ENCODE peak calls at places on chromosomes 2 and 18, in seven cellular contexts. B is K562, A is HCT116, R is endothelial cell of umbilical vein, D is GM23338, L is H1, X is HepG2. V is an unnamed sample.

GRCh38 chr2:201854221-201854801 is 48.0 kb downstream of the CDK15 start:
- DNase-seq in X (no peak), L (no peak), D (no peak), B (no peak), A (no peak), R (no peak), V (no peak)

GRCh38 chr2:173044686-173045085 is 31.0 kb upstream of the MAP3K20 start:
- DNase-seq in X (no peak), R (no peak), D (no peak), L (no peak), A (no peak), B (no peak), V (no peak)

GRCh38 chr2:97808816-97809215 is 95.4 kb downstream of the ZAP70 start:
- DNase-seq in R (no peak), B (no peak), A (no peak), L (no peak), X (no peak), D (no peak), V (no peak)

GRCh38 chr2:143329288-143329687 is 200.1 kb downstream of the ARHGAP15 start:
- DNase-seq in R (no peak), X (no peak), B (no peak), L (no peak), D (no peak), A (no peak), V (no peak)

GRCh38 chr2:29309090-29310054 is 194.2 kb downstream of the CLIP4 start:
- DNase-seq in R (peak; percentile 27), X (peak; percentile 62), L (peak; percentile 64), B (peak; percentile 57), D (peak; percentile 88), A (peak; percentile 44), V (no peak)

GRCh38 chr2:236633764-236634163 is 64.1 kb downstream of the ACKR3 start:
- DNase-seq in L (no peak), B (no peak), X (no peak), R (no peak), A (no peak), D (no peak), V (no peak)

GRCh38 chr18:10085405-10085804 is 171.6 kb downstream of the VAPA start:
- DNase-seq in D (no peak), B (no peak), R (no peak), L (no peak), X (no peak), A (no peak), V (no peak)

GRCh38 chr2:8132889-8133288 is 549.0 kb upstream of the ID2 start:
- DNase-seq in D (no peak), X (no peak), R (no peak), L (no peak), B (no peak), A (no peak), V (no peak)

GRCh38 chr18:32271649-32272324 is 81.9 kb downstream of the MEP1B start:
- DNase-seq in A (peak; percentile 16), X (peak; percentile 36), D (peak; percentile 83), R (peak; percentile 38), L (no peak), B (peak; percentile 48), V (no peak)

GRCh38 chr2:8502316-8502715 is 179.5 kb upstream of the ID2 start:
- DNase-seq in L (no peak), D (no peak), R (no peak), X (no peak), A (no peak), B (no peak), V (no peak)

GRCh38 chr18:58615150-58616132 is 13.4 kb downstream of the ALPK2 start:
- DNase-seq in R (no peak), X (no peak), L (no peak), B (no peak), A (no peak), D (no peak), V (peak; percentile 88)

GRCh38 chr2:157388827-157389226 is 55.1 kb downstream of the CYTIP start:
- DNase-seq in X (no peak), B (no peak), R (no peak), L (no peak), A (no peak), D (no peak), V (no peak)

GRCh38 chr2:223930002-223930976 is 14.8 kb downstream of the WDFY1 start:
- DNase-seq in D (peak; percentile 31), A (no peak), L (no peak), B (no peak), R (no peak), X (peak; percentile 97), V (no peak)

GRCh38 chr2:95352291-95353054 is 50.0 kb upstream of the FAHD2A start:
- DNase-seq in B (no peak), L (peak; percentile 20), A (no peak), D (no peak), R (no peak), X (no peak), V (no peak)

GRCh38 chr2:3535467-3535793 is 16.1 kb upstream of the ADI1 start:
- DNase-seq in L (no peak), B (no peak), X (no peak), D (no peak), R (no peak), A (no peak), V (no peak)

GRCh38 chr2:100629309-100629708 is 66.5 kb downstream of the PDCL3 start:
- DNase-seq in L (no peak), D (no peak), B (no peak), A (no peak), X (no peak), R (no peak), V (no peak)

GRCh38 chr2:228180126-228181097 is 1.1 kb downstream of the SPHKAP start:
- DNase-seq in D (peak; percentile 73), A (no peak), B (no peak), R (no peak), X (no peak), L (peak; percentile 67), V (no peak)

GRCh38 chr2:88443353-88443938 is 9.0 kb downstream of the FOXI3 start:
- DNase-seq in D (peak; percentile 78), X (no peak), L (no peak), R (no peak), B (no peak), A (no peak), V (no peak)

GRCh38 chr2:234826676-234827075 is 125.1 kb upstream of the SH3BP4 start:
- DNase-seq in R (no peak), B (no peak), X (no peak), A (no peak), L (no peak), D (no peak), V (no peak)

GRCh38 chr2:99471635-99472326 is 18.0 kb downstream of the REV1 start:
- DNase-seq in L (no peak), R (no peak), D (no peak), A (no peak), B (no peak), X (no peak), V (no peak)

GRCh38 chr2:27860111-27860510 is 30.1 kb downstream of the RBKS start:
- DNase-seq in A (no peak), D (no peak), R (peak; percentile 21), L (no peak), B (no peak), X (no peak), V (no peak)

GRCh38 chr2:236714061-236714460 is 144.4 kb downstream of the ACKR3 start:
- DNase-seq in R (no peak), A (no peak), X (no peak), D (no peak), L (no peak), B (no peak), V (no peak)

GRCh38 chr2:46276652-46277051 is 20.6 kb upstream of the EPAS1 start:
- DNase-seq in X (no peak), D (no peak), L (no peak), B (no peak), R (no peak), A (no peak), V (no peak)

GRCh38 chr2:152099655-152100050 is 809 bp upstream of the CACNB4 start:
- DNase-seq in X (no peak), L (no peak), D (no peak), R (no peak), A (no peak), B (no peak), V (no peak)

GRCh38 chr2:166439078-166439477 is 55.0 kb downstream of the SCN7A start:
- DNase-seq in L (no peak), B (no peak), R (peak; percentile 92), X (no peak), A (no peak), D (no peak), V (no peak)

GRCh38 chr2:129930451-129930850 is 49.0 kb upstream of the RAB6C start:
- DNase-seq in D (no peak), L (peak; percentile 13), A (no peak), X (no peak), B (no peak), R (no peak), V (no peak)

GRCh38 chr18:31101148-31102019 is 837 bp downstream of the DSC2 start:
- DNase-seq in L (peak; percentile 87), D (peak; percentile 82), B (peak; percentile 60), A (no peak), R (no peak), X (peak; percentile 37), V (no peak)

DNA sequence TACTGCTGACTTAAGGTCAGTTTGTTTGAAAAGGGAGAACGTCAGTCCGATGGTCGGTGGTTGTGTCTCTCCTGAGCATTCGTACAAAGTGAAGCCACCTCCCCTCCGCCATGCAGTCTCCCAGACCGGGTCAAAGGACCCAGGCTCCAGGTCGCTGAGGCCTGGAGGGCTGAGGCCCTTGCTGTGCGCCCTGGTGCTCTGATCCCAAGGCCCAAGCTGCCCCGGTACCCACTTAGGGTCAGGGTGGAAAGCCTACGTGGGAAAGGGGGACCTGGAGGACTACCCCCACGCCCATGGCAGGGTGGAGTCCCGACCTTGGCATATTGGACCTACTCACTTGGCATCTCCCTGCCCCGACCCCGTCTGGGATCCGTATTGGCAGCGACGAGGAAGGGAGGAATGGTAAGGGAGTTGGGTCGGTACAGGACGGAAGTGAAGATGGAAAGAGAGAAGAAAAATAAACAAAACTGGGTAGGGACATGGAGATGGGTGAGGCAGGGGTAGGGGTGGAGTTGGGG is 8.0 kb upstream of the SIX3 start:
- DNase-seq in D (no peak), R (no peak), B (no peak), X (no peak), L (peak; percentile 68), A (no peak), V (no peak)
- TF ChIP-seq EZH2 in D (peak; percentile 93), R (peak; percentile 82), B (no peak), X (no peak), L (peak; percentile 96), A (no peak), V (peak; percentile 17)

GRCh38 chr2:196719565-196719872 is 80.0 kb downstream of the GTF3C3 start:
- DNase-seq in A (no peak), D (peak; percentile 2), L (no peak), B (no peak), R (no peak), X (no peak), V (no peak)
- H3K4me2 ChIP-seq in A (no peak overlapping the region), D (no peak overlapping the region), L (no peak overlapping the region), B (peak overlapping the region; percentile 36), R (no peak overlapping the region), X (peak overlapping the region; percentile 69), V (no peak overlapping the region)

GRCh38 chr2:131410173-131410572 is 46.2 kb upstream of the RAB6D start:
- DNase-seq in L (no peak), R (no peak), D (no peak), B (no peak), A (no peak), X (no peak), V (no peak)
- TF ChIP-seq POLR2AphosphoS5 in L (no peak), R (no peak), D (no peak), B (no peak), A (no peak), X (no peak), V (no peak)

GRCh38 chr2:181682026-181682789 is 1.9 kb upstream of the NEUROD1 start:
- DNase-seq in R (no peak), A (no peak), X (no peak), L (peak; percentile 50), B (no peak), D (no peak), V (no peak)
- TF ChIP-seq EZH2 in R (no peak), A (no peak), X (no peak), L (no peak), B (no peak), D (peak; percentile 96), V (peak; percentile 63)

V was measured in GM12878.